ENCODE peak calls at places on chromosomes 5 and 9, in eight cellular contexts. H, V, Y, J, C, O, D and G are unnamed samples.
A peak's percentile ranks its signal among the peaks of the same experiment; 100 is the strongest.

GRCh38 chr9:14924821-14925220 is 14.6 kb upstream of the FREM1 start:
- DNase-seq in H (no peak), V (no peak), Y (no peak), J (no peak), C (no peak), O (peak; percentile 75), D (no peak), G (no peak)

GRCh38 chr5:151448038-151448985 is 909 bp downstream of the SLC36A1 start:
- DNase-seq in H (peak; percentile 36), V (peak; percentile 1), Y (peak; percentile 32), J (no peak), C (peak; percentile 37), O (peak; percentile 16), D (peak; percentile 78), G (peak; percentile 29)

GRCh38 chr9:86955554-86955953 is 8.2 kb upstream of the GAS1 start:
- DNase-seq in H (no peak), V (no peak), Y (no peak), J (no peak), C (no peak), O (no peak), D (no peak), G (no peak)

GRCh38 chr9:69234683-69235082 is 60.6 kb downstream of the TJP2 start:
- DNase-seq in H (no peak), V (no peak), Y (no peak), J (no peak), C (no peak), O (no peak), D (no peak), G (no peak)

GRCh38 chr9:70805953-70806352 is 315.5 kb downstream of the TRPM3 start:
- DNase-seq in H (no peak), V (no peak), Y (no peak), J (no peak), C (no peak), O (peak; percentile 17), D (no peak), G (peak; percentile 51)

GRCh38 chr5:107470007-107470582 is 200.6 kb downstream of the EFNA5 start:
- DNase-seq in H (no peak), V (no peak), Y (no peak), J (no peak), C (no peak), O (no peak), D (no peak), G (no peak)

GRCh38 chr9:113468716-113469448 is 5.4 kb downstream of the RGS3 start:
- DNase-seq in H (no peak), V (no peak), Y (no peak), J (no peak), C (no peak), O (no peak), D (no peak), G (peak; percentile 61)

GRCh38 chr9:16316406-16316805 is 554.1 kb downstream of the BNC2 start:
- DNase-seq in H (no peak), V (no peak), Y (no peak), J (no peak), C (no peak), O (no peak), D (no peak), G (no peak)

GRCh38 chr5:177478711-177479646 is 5.5 kb upstream of the DBN1 start:
- DNase-seq in H (no peak), V (no peak), Y (no peak), J (peak; percentile 95), C (no peak), O (peak; percentile 56), D (no peak), G (no peak)

GRCh38 chr9:5551771-5552170 is 41.4 kb downstream of the PDCD1LG2 start:
- DNase-seq in H (no peak), V (no peak), Y (no peak), J (no peak), C (no peak), O (no peak), D (no peak), G (no peak)

GRCh38 chr9:125815568-125815967 is 68.4 kb downstream of the PBX3 start:
- DNase-seq in H (no peak), V (no peak), Y (no peak), J (no peak), C (no peak), O (peak; percentile 23), D (peak; percentile 73), G (no peak)

GRCh38 chr9:127405344-127406125 is 8.6 kb downstream of the SLC2A8 start:
- DNase-seq in H (no peak), V (no peak), Y (no peak), J (no peak), C (peak; percentile 58), O (no peak), D (no peak), G (no peak)

GRCh38 chr5:146409081-146409671 is 38.0 kb upstream of the TCERG1 start:
- DNase-seq in H (no peak), V (no peak), Y (no peak), J (no peak), C (no peak), O (peak; percentile 58), D (peak; percentile 18), G (no peak)

GRCh38 chr9:71587576-71588362 is 180.5 kb downstream of the CEMIP2 start:
- DNase-seq in H (no peak), V (no peak), Y (no peak), J (no peak), C (no peak), O (peak; percentile 36), D (peak; percentile 72), G (no peak)

GRCh38 chr5:157689942-157690689 is 18.8 kb downstream of the C5orf52 start:
- DNase-seq in H (no peak), V (no peak), Y (peak; percentile 19), J (no peak), C (no peak), O (peak; percentile 7), D (no peak), G (no peak)

GRCh38 chr5:68478306-68479091 is 262.9 kb downstream of the PIK3R1 start:
- DNase-seq in H (no peak), V (no peak), Y (no peak), J (no peak), C (no peak), O (peak; percentile 39), D (no peak), G (no peak)

GRCh38 chr9:23686257-23686656 is 139.8 kb downstream of the ELAVL2 start:
- DNase-seq in H (no peak), V (no peak), Y (no peak), J (no peak), C (no peak), O (no peak), D (peak; percentile 82), G (no peak)

GRCh38 chr9:94606641-94607339 is 13.2 kb upstream of the FBP2 start:
- DNase-seq in H (no peak), V (no peak), Y (peak; percentile 10), J (no peak), C (no peak), O (no peak), D (no peak), G (no peak)

GRCh38 chr5:116553366-116553765 is 21.3 kb downstream of the SEMA6A start:
- DNase-seq in H (no peak), V (no peak), Y (no peak), J (no peak), C (no peak), O (no peak), D (no peak), G (peak; percentile 94)